ENCODE peak calls at places on chromosomes 12 and 14, in five cellular contexts. One of them, this sample, is unnamed.

GRCh38 chr14:100857196-100857922 is 31.4 kb downstream of the MEG3 start:
- DNase-seq in CD8-positive, alpha-beta T cell: no peak
- DNase-seq in dorsolateral prefrontal cortex: no peak
- DNase-seq in epithelial cell of esophagus: no peak
- DNase-seq in sigmoid colon: no peak
- DNase-seq in this sample: no peak

GRCh38 chr12:106258226-106258625 is 10.4 kb upstream of the CKAP4 start:
- DNase-seq in CD8-positive, alpha-beta T cell: no peak
- DNase-seq in dorsolateral prefrontal cortex: no peak
- DNase-seq in epithelial cell of esophagus: no peak
- DNase-seq in sigmoid colon: no peak
- DNase-seq in this sample: no peak

GRCh38 chr12:117033382-117034045 is 65.7 kb downstream of the TESC start:
- DNase-seq in CD8-positive, alpha-beta T cell: no peak
- DNase-seq in dorsolateral prefrontal cortex: no peak
- DNase-seq in epithelial cell of esophagus: peak
- DNase-seq in sigmoid colon: peak
- DNase-seq in this sample: no peak

GRCh38 chr14:75334191-75335051 is 55.8 kb downstream of the FOS start:
- DNase-seq in CD8-positive, alpha-beta T cell: peak
- DNase-seq in dorsolateral prefrontal cortex: no peak
- DNase-seq in epithelial cell of esophagus: no peak
- DNase-seq in sigmoid colon: peak
- DNase-seq in this sample: peak

GRCh38 chr12:42706331-42706730 is 116.8 kb upstream of the PRICKLE1 start:
- DNase-seq in CD8-positive, alpha-beta T cell: no peak
- DNase-seq in dorsolateral prefrontal cortex: no peak
- DNase-seq in epithelial cell of esophagus: no peak
- DNase-seq in sigmoid colon: no peak
- DNase-seq in this sample: no peak

GRCh38 chr14:77024171-77024627 is 4.3 kb downstream of the IRF2BPL start:
- DNase-seq in CD8-positive, alpha-beta T cell: peak
- DNase-seq in dorsolateral prefrontal cortex: peak
- DNase-seq in epithelial cell of esophagus: no peak
- DNase-seq in sigmoid colon: peak
- DNase-seq in this sample: peak

GRCh38 chr14:73764881-73765280 is 50.7 kb upstream of the PNMA1 start:
- DNase-seq in CD8-positive, alpha-beta T cell: no peak
- DNase-seq in dorsolateral prefrontal cortex: no peak
- DNase-seq in epithelial cell of esophagus: no peak
- DNase-seq in sigmoid colon: peak
- DNase-seq in this sample: peak

GRCh38 chr12:106586803-106587684 is 4.2 kb downstream of the RFX4 start:
- DNase-seq in CD8-positive, alpha-beta T cell: no peak
- DNase-seq in dorsolateral prefrontal cortex: no peak
- DNase-seq in epithelial cell of esophagus: no peak
- DNase-seq in sigmoid colon: no peak
- DNase-seq in this sample: no peak

GRCh38 chr12:124847113-124847512 is 16.6 kb downstream of the SCARB1 start:
- DNase-seq in CD8-positive, alpha-beta T cell: no peak
- DNase-seq in dorsolateral prefrontal cortex: no peak
- DNase-seq in epithelial cell of esophagus: no peak
- DNase-seq in sigmoid colon: no peak
- DNase-seq in this sample: no peak

GRCh38 chr12:124680863-124681778 is 113.7 kb upstream of the NCOR2 start:
- DNase-seq in CD8-positive, alpha-beta T cell: no peak
- DNase-seq in dorsolateral prefrontal cortex: no peak
- DNase-seq in epithelial cell of esophagus: peak
- DNase-seq in sigmoid colon: no peak
- DNase-seq in this sample: peak

GRCh38 chr12:4909734-4910501 is at the start of gene KCNA1:
- DNase-seq in CD8-positive, alpha-beta T cell: no peak
- DNase-seq in dorsolateral prefrontal cortex: no peak
- DNase-seq in epithelial cell of esophagus: no peak
- DNase-seq in sigmoid colon: peak
- DNase-seq in this sample: peak

GRCh38 chr12:2291182-2291832 is 238.5 kb downstream of the CACNA1C start:
- DNase-seq in CD8-positive, alpha-beta T cell: no peak
- DNase-seq in dorsolateral prefrontal cortex: no peak
- DNase-seq in epithelial cell of esophagus: peak
- DNase-seq in sigmoid colon: peak
- DNase-seq in this sample: peak

GRCh38 chr12:1531160-1531653 is 63.2 kb downstream of the FBXL14 start:
- DNase-seq in CD8-positive, alpha-beta T cell: peak
- DNase-seq in dorsolateral prefrontal cortex: no peak
- DNase-seq in epithelial cell of esophagus: no peak
- DNase-seq in sigmoid colon: no peak
- DNase-seq in this sample: no peak

GRCh38 chr12:124433147-124433874 is 134.1 kb downstream of the NCOR2 start:
- DNase-seq in CD8-positive, alpha-beta T cell: no peak
- DNase-seq in dorsolateral prefrontal cortex: no peak
- DNase-seq in epithelial cell of esophagus: no peak
- DNase-seq in sigmoid colon: no peak
- DNase-seq in this sample: no peak

GRCh38 chr14:96635850-96636249 is 133.7 kb downstream of the PAPOLA start:
- DNase-seq in CD8-positive, alpha-beta T cell: no peak
- DNase-seq in dorsolateral prefrontal cortex: no peak
- DNase-seq in epithelial cell of esophagus: no peak
- DNase-seq in sigmoid colon: no peak
- DNase-seq in this sample: no peak

GRCh38 chr12:123139926-123140674 is 10.8 kb downstream of the PITPNM2 start:
- DNase-seq in CD8-positive, alpha-beta T cell: no peak
- DNase-seq in dorsolateral prefrontal cortex: no peak
- DNase-seq in epithelial cell of esophagus: peak
- DNase-seq in sigmoid colon: no peak
- DNase-seq in this sample: peak

GRCh38 chr12:113329022-113329790 is 5.7 kb downstream of the SLC8B1 start:
- DNase-seq in CD8-positive, alpha-beta T cell: no peak
- DNase-seq in dorsolateral prefrontal cortex: no peak
- DNase-seq in epithelial cell of esophagus: no peak
- DNase-seq in sigmoid colon: no peak
- DNase-seq in this sample: peak

DNA sequence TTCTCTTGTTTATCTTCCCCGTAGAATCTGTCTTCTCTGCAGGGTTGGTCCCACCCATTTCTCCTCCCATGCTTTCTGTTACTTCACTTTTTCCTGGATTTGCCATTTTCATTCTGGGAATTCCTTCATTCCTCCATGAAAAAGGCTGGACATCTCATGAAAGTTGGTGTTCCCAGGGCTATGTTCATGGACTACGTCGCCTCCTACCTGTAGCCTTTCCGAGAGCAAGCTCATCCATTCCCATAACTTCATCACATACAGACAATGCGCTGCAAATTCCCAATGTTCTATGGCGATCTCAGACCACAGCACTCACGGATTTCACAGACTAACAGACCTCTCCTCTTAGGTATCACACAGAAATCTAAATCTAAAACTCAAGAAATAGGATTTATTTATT is 217.1 kb downstream of the EXOC5 start:
- DNase-seq in CD8-positive, alpha-beta T cell: no peak
- DNase-seq in dorsolateral prefrontal cortex: no peak
- DNase-seq in epithelial cell of esophagus: no peak
- DNase-seq in sigmoid colon: no peak
- DNase-seq in this sample: no peak
- TF ChIP-seq CTCF in CD8-positive, alpha-beta T cell: no peak
- TF ChIP-seq CTCF in dorsolateral prefrontal cortex: no peak
- TF ChIP-seq CTCF in epithelial cell of esophagus: no peak
- TF ChIP-seq CTCF in sigmoid colon: no peak
- TF ChIP-seq CTCF in this sample: no peak

GRCh38 chr12:132508248-132508740 is 18.3 kb downstream of the FBRSL1 start:
- DNase-seq in CD8-positive, alpha-beta T cell: no peak
- DNase-seq in dorsolateral prefrontal cortex: no peak
- DNase-seq in epithelial cell of esophagus: no peak
- DNase-seq in sigmoid colon: no peak
- DNase-seq in this sample: no peak

GRCh38 chr12:132508860-132509732 is 19.1 kb downstream of the FBRSL1 start:
- DNase-seq in CD8-positive, alpha-beta T cell: no peak
- DNase-seq in dorsolateral prefrontal cortex: no peak
- DNase-seq in epithelial cell of esophagus: no peak
- DNase-seq in sigmoid colon: no peak
- DNase-seq in this sample: no peak

GRCh38 chr12:132511516-132512196 is 21.7 kb downstream of the FBRSL1 start:
- DNase-seq in CD8-positive, alpha-beta T cell: no peak
- DNase-seq in dorsolateral prefrontal cortex: peak
- DNase-seq in epithelial cell of esophagus: no peak
- DNase-seq in sigmoid colon: no peak
- DNase-seq in this sample: no peak

GRCh38 chr12:132510746-132511477 is 21.0 kb downstream of the FBRSL1 start:
- DNase-seq in CD8-positive, alpha-beta T cell: no peak
- DNase-seq in dorsolateral prefrontal cortex: no peak
- DNase-seq in epithelial cell of esophagus: no peak
- DNase-seq in sigmoid colon: no peak
- DNase-seq in this sample: no peak

GRCh38 chr12:132510111-132510724 is 20.3 kb downstream of the FBRSL1 start:
- DNase-seq in CD8-positive, alpha-beta T cell: no peak
- DNase-seq in dorsolateral prefrontal cortex: no peak
- DNase-seq in epithelial cell of esophagus: no peak
- DNase-seq in sigmoid colon: no peak
- DNase-seq in this sample: no peak
- H3K4me3 ChIP-seq in CD8-positive, alpha-beta T cell: no peak
- H3K4me3 ChIP-seq in dorsolateral prefrontal cortex: no peak
- H3K4me3 ChIP-seq in epithelial cell of esophagus: no peak
- H3K4me3 ChIP-seq in sigmoid colon: no peak
- H3K4me3 ChIP-seq in this sample: no peak

GRCh38 chr12:94141892-94142291 is 6.5 kb upstream of the PLXNC1 start:
- DNase-seq in CD8-positive, alpha-beta T cell: no peak
- DNase-seq in dorsolateral prefrontal cortex: no peak
- DNase-seq in epithelial cell of esophagus: no peak
- DNase-seq in sigmoid colon: no peak
- DNase-seq in this sample: no peak

GRCh38 chr12:94143444-94143843 is 4.9 kb upstream of the PLXNC1 start:
- DNase-seq in CD8-positive, alpha-beta T cell: no peak
- DNase-seq in dorsolateral prefrontal cortex: no peak
- DNase-seq in epithelial cell of esophagus: no peak
- DNase-seq in sigmoid colon: no peak
- DNase-seq in this sample: no peak

GRCh38 chr12:94141004-94141764 is 7.2 kb upstream of the PLXNC1 start:
- DNase-seq in CD8-positive, alpha-beta T cell: no peak
- DNase-seq in dorsolateral prefrontal cortex: no peak
- DNase-seq in epithelial cell of esophagus: no peak
- DNase-seq in sigmoid colon: no peak
- DNase-seq in this sample: no peak

GRCh38 chr12:94139816-94140215 is 8.6 kb upstream of the PLXNC1 start:
- DNase-seq in CD8-positive, alpha-beta T cell: no peak
- DNase-seq in dorsolateral prefrontal cortex: no peak
- DNase-seq in epithelial cell of esophagus: no peak
- DNase-seq in sigmoid colon: no peak
- DNase-seq in this sample: no peak

DNA sequence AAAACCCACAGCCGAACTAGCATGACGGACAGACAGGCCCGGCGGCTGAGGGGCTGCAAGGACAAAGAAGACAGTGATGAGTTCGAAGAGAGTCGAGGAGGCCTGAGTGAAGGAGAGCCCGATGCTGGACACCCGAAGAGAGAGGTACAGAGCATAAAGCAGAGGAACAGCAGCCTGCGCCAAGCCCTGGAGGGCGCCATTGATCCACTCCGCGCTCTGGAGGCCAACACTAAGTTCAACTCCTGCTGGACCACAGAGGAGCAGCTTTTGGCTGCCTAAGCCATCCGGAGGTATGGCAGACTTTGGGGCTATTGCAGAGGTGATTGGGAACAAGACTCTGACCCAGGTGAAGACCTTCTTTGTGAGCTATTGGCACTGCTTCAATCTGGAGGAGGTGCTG is 7.8 kb upstream of the PLXNC1 start:
- DNase-seq in CD8-positive, alpha-beta T cell: peak
- DNase-seq in dorsolateral prefrontal cortex: no peak
- DNase-seq in epithelial cell of esophagus: no peak
- DNase-seq in sigmoid colon: no peak
- DNase-seq in this sample: peak
- TF ChIP-seq CTCF in CD8-positive, alpha-beta T cell: peak
- TF ChIP-seq CTCF in dorsolateral prefrontal cortex: no peak
- TF ChIP-seq CTCF in epithelial cell of esophagus: peak
- TF ChIP-seq CTCF in sigmoid colon: no peak
- TF ChIP-seq CTCF in this sample: peak

DNA sequence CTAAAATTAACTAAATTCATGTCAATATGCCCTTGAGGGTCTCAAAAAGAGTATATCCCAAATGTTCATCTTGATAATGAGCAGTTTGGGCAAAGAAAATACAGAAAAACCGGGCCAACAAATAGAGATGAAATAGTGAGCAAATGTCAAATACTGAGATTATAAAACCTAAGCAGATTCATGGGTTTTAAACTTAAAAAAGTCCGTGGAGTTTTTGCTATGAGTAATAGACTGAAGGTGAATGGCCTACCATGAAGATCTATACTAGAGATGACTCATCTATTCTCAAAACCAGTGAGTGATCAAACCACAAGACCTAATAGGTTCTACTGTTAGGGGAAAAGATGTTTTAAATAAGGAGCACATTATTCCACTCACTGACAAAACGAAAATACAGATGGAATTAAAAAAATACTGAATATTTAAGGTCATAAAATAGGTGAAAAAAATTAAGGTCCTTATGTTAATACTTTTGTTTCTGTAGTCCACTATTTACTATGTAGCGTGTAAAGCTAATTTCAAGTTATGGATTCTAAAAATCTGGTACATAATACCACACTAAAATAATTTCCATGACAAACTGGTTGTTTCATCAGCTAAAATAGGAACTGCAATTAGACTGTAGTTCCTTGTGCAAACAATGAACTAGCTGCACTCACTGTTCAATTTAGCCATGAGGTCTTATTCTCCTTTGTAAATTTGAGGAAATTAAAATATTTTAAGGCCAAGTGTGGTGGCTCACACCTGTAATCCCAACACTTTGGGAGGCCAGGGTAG is 5.0 kb downstream of the HNRNPC start:
- DNase-seq in CD8-positive, alpha-beta T cell: no peak
- DNase-seq in dorsolateral prefrontal cortex: no peak
- DNase-seq in epithelial cell of esophagus: peak
- DNase-seq in sigmoid colon: no peak
- DNase-seq in this sample: peak
- H3K4me3 ChIP-seq in CD8-positive, alpha-beta T cell: peak
- H3K4me3 ChIP-seq in dorsolateral prefrontal cortex: no peak
- H3K4me3 ChIP-seq in epithelial cell of esophagus: peak
- H3K4me3 ChIP-seq in sigmoid colon: no peak
- H3K4me3 ChIP-seq in this sample: no peak

GRCh38 chr12:115357681-115358080 is 673.7 kb upstream of the TBX3 start:
- DNase-seq in CD8-positive, alpha-beta T cell: no peak
- DNase-seq in dorsolateral prefrontal cortex: no peak
- DNase-seq in epithelial cell of esophagus: no peak
- DNase-seq in sigmoid colon: no peak
- DNase-seq in this sample: no peak

DNA sequence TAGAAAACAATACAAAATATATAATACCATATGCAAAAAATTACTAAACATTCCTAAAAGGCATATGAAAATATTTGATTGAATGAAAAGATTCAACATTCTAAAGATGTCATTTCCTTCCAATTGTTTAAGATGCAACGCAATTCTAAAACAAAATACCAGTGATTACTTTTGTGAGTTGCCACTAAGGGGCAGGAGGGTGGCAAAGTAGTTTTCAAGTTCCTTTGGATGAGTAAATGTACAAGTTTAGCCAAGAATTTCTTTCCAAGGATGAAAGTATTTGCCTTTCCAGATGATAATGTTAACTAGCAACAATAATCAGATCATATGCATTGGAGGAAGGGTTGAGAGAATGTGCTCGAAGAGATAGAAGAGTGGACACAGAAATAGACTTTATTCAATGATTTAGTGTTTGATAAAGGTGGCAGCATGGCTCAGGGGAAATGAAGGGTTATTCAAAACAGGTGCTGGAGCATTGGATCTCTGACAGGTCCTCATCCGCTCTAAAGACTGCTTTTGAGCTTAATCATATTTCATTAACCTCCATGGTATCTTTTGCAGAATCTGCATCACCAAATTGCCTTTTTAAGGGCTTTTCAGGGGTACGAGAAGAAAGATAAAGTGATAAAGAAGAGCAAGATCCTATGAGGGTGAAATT is 678.5 kb upstream of the TBX3 start:
- DNase-seq in CD8-positive, alpha-beta T cell: no peak
- DNase-seq in dorsolateral prefrontal cortex: no peak
- DNase-seq in epithelial cell of esophagus: peak
- DNase-seq in sigmoid colon: no peak
- DNase-seq in this sample: no peak
- TF ChIP-seq CTCF in CD8-positive, alpha-beta T cell: no peak
- TF ChIP-seq CTCF in dorsolateral prefrontal cortex: no peak
- TF ChIP-seq CTCF in epithelial cell of esophagus: peak
- TF ChIP-seq CTCF in sigmoid colon: no peak
- TF ChIP-seq CTCF in this sample: no peak